ENCODE peak calls at places on chromosomes 11 and 22, in nine cellular contexts. G, L, A, K, E, T, W, R and N are unnamed samples.

GRCh38 chr11:30326114-30326783 is 3.3 kb downstream of the ARL14EP start:
- DNase-seq in A (no peak), R (no peak), K (no peak), G (no peak), T (no peak), E (peak; percentile 8), L (no peak), W (no peak), N (peak; percentile 43)

GRCh38 chr11:70080763-70081162 is 2.6 kb downstream of the ANO1 start:
- DNase-seq in A (peak; percentile 99), L (peak; percentile 65), G (peak; percentile 59), R (no peak), W (no peak), T (no peak), E (no peak), K (no peak), N (no peak)

GRCh38 chr22:39518996-39519680 is 1.2 kb upstream of the ATF4 start:
- DNase-seq in E (peak; percentile 47), A (no peak), T (no peak), K (peak; percentile 51), G (peak; percentile 56), R (no peak), L (no peak), W (no peak), N (peak; percentile 52)

GRCh38 chr11:34356130-34356529 is 1.7 kb downstream of the ABTB2 start:
- DNase-seq in E (no peak), K (no peak), T (no peak), W (no peak), R (no peak), A (peak; percentile 21), G (no peak), L (no peak), N (no peak)

GRCh38 chr22:29201722-29202230 is 3.9 kb upstream of the EMID1 start:
- DNase-seq in E (no peak), T (no peak), W (no peak), R (no peak), L (no peak), A (no peak), G (no peak), K (no peak), N (no peak)

GRCh38 chr22:49810363-49811013 is 17.2 kb downstream of the BRD1 start:
- DNase-seq in W (no peak), T (no peak), E (no peak), K (no peak), G (no peak), L (no peak), R (no peak), A (no peak), N (no peak)

GRCh38 chr22:47850644-47851151 is 1088.2 kb downstream of the TBC1D22A start:
- DNase-seq in R (no peak), W (no peak), E (no peak), K (no peak), A (no peak), G (peak; percentile 28), L (no peak), T (peak; percentile 19), N (no peak)

GRCh38 chr11:74443071-74443864 is 24.1 kb downstream of the KCNE3 start:
- DNase-seq in E (no peak), K (no peak), G (peak; percentile 50), A (peak; percentile 57), L (peak; percentile 68), W (no peak), R (peak; percentile 85), T (no peak), N (peak; percentile 14)

GRCh38 chr11:10498426-10499250 is 42.3 kb downstream of the RNF141 start:
- DNase-seq in E (no peak), W (peak; percentile 4), A (no peak), K (peak; percentile 12), G (no peak), T (no peak), L (no peak), R (no peak), N (no peak)

GRCh38 chr11:118643142-118643994 is 36.0 kb downstream of the PHLDB1 start:
- DNase-seq in A (no peak), T (no peak), W (no peak), G (no peak), E (no peak), L (no peak), K (peak; percentile 71), R (no peak), N (no peak)

GRCh38 chr11:64792482-64792881 is 10.5 kb downstream of the MAP4K2 start:
- DNase-seq in R (no peak), K (no peak), E (no peak), W (no peak), G (no peak), T (no peak), L (no peak), A (no peak), N (no peak)

GRCh38 chr11:37142591-37142990 is 544.6 kb upstream of the RAG2 start:
- DNase-seq in E (no peak), W (no peak), T (no peak), G (no peak), L (no peak), K (no peak), R (no peak), A (no peak), N (no peak)

DNA sequence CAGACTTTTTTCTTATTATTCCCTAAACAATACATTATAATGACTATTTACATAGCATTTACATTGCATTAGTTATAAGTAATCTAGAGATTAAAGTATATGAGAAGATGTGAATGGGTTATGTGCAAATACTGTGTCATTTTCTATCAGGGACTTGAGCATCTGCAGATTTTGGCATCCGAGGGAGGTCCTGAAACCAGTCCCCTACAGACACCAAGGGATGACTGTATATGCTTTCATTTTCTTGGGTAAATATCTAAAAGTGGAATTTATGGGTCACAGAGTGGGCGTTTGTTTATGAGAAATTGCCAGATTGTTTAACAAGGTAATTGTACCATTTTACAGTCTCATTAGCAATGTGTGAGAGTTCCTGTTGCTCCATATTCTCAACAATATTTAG is 454.5 kb upstream of the API5 start:
- DNase-seq in A (no peak), T (no peak), L (no peak), E (no peak), R (no peak), G (no peak), K (no peak), W (no peak), N (no peak)
- H3K27ac ChIP-seq in A (no peak overlapping the region), T (no peak overlapping the region), L (no peak overlapping the region), E (no peak overlapping the region), R (no peak overlapping the region), G (no peak overlapping the region), K (no peak overlapping the region), W (no peak overlapping the region), N (no peak overlapping the region)

GRCh38 chr11:134028368-134028920 is 40.4 kb upstream of the JAM3 start:
- DNase-seq in L (no peak), G (no peak), A (no peak), T (no peak), E (no peak), W (no peak), K (no peak), R (no peak), N (no peak)

GRCh38 chr11:134032031-134032430 is 36.8 kb upstream of the JAM3 start:
- DNase-seq in A (no peak), R (no peak), T (no peak), G (no peak), E (no peak), L (no peak), K (no peak), W (no peak), N (no peak)

GRCh38 chr11:134032501-134033091 is 36.3 kb upstream of the JAM3 start:
- DNase-seq in R (no peak), A (no peak), E (no peak), K (no peak), G (no peak), L (no peak), W (no peak), T (peak; percentile 25), N (no peak)

GRCh38 chr11:134033276-134033675 is 35.6 kb upstream of the JAM3 start:
- DNase-seq in W (no peak), E (no peak), A (no peak), R (no peak), K (no peak), T (no peak), G (no peak), L (no peak), N (no peak)

DNA sequence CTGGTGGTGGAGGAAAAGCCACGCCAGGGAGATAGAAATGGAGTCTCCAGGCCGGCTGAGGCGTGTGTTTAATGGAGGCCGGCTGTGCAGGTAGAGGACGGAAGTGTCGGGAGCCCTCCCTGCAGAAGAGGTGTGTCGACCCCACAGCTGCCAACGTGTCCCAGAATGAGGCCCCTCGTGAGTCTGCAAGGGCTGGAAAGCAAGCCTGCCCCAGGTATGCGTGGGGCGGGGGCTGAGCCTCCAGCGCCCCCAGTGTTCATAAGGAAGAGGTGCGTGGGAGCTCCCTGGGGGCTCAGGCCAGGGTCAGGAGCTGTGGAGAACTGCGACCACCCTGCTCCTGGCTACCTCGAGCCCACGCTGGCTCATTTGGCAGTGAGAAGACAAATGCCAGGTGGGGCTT is 38.0 kb upstream of the JAM3 start:
- DNase-seq in W (no peak), K (no peak), L (no peak), G (no peak), A (no peak), T (no peak), E (peak; percentile 56), R (no peak), N (no peak)
- TF ChIP-seq CTCF in W (no peak), K (no peak), L (no peak), G (peak; percentile 9), A (no peak), T (no peak), E (peak; percentile 33), R (no peak), N (peak; percentile 53)

GRCh38 chr11:45157247-45158209 is 11.1 kb downstream of the PRDM11 start:
- DNase-seq in T (no peak), W (no peak), E (no peak), R (no peak), G (no peak), L (no peak), K (peak; percentile 9), A (no peak), N (no peak)
- H3K4me3 ChIP-seq in T (no peak overlapping the region), W (no peak overlapping the region), E (no peak overlapping the region), R (no peak overlapping the region), G (no peak overlapping the region), L (no peak overlapping the region), K (no peak overlapping the region), A (no peak overlapping the region), N (no peak overlapping the region)

DNA sequence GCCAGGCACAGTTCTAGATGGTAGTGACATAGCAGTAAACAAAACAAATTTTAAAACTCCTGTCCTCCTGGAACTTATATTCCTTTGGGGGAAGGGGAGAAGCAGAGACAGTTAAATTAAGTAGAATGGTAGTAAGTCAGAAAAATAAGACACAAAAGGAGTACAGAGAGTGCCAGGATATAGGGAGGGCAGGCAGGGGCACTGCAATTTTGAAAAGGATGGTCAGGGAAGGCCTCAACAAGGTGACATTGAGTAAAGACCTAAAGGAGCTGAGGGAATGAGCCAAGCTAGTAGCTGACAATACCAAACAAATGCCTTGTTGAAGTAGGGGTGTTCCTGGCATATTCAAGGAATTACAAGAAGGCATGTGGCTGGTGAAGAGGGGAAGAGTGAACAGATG is 10.2 kb downstream of the NUP160 start:
- DNase-seq in R (no peak), W (no peak), K (no peak), A (no peak), L (no peak), G (no peak), T (no peak), E (no peak), N (no peak)
- H3K27ac ChIP-seq in R (no peak overlapping the region), W (no peak overlapping the region), K (no peak overlapping the region), A (no peak overlapping the region), L (no peak overlapping the region), G (no peak overlapping the region), T (no peak overlapping the region), E (no peak overlapping the region), N (no peak overlapping the region)